ENCODE peak calls at places on chromosomes 2 and 18, in ten cellular contexts. One of them, this sample, is unnamed.

GRCh38 chr18:10365901-10366300 is 88.5 kb upstream of the APCDD1 start:
- DNase-seq in stomach: no peak
- DNase-seq in sigmoid colon: no peak
- DNase-seq in GM12878: no peak
- DNase-seq in suprapubic skin: no peak
- DNase-seq in H1: no peak
- DNase-seq in K562: no peak
- DNase-seq in SK-N-SH: no peak
- DNase-seq in HepG2: no peak
- DNase-seq in upper lobe of left lung: no peak
- DNase-seq in this sample: no peak

GRCh38 chr18:79554321-79554720 is 125.3 kb upstream of the CTDP1 start:
- DNase-seq in SK-N-SH: no peak
- DNase-seq in upper lobe of left lung: no peak
- DNase-seq in H1: no peak
- DNase-seq in stomach: no peak
- DNase-seq in K562: no peak
- DNase-seq in sigmoid colon: no peak
- DNase-seq in HepG2: no peak
- DNase-seq in GM12878: no peak
- DNase-seq in suprapubic skin: peak; percentile 52
- DNase-seq in this sample: no peak

GRCh38 chr2:179893616-179894015 is 32.2 kb upstream of the ZNF385B start:
- DNase-seq in K562: no peak
- DNase-seq in upper lobe of left lung: no peak
- DNase-seq in sigmoid colon: no peak
- DNase-seq in H1: no peak
- DNase-seq in SK-N-SH: no peak
- DNase-seq in HepG2: no peak
- DNase-seq in stomach: no peak
- DNase-seq in suprapubic skin: no peak
- DNase-seq in GM12878: no peak
- DNase-seq in this sample: no peak

GRCh38 chr2:144539170-144539863 is 19.4 kb upstream of the ZEB2 start:
- DNase-seq in K562: no peak
- DNase-seq in GM12878: no peak
- DNase-seq in stomach: no peak
- DNase-seq in H1: no peak
- DNase-seq in sigmoid colon: no peak
- DNase-seq in upper lobe of left lung: no peak
- DNase-seq in suprapubic skin: no peak
- DNase-seq in HepG2: no peak
- DNase-seq in SK-N-SH: no peak
- DNase-seq in this sample: no peak

GRCh38 chr2:235594041-235594440 is 100.2 kb downstream of the AGAP1 start:
- DNase-seq in upper lobe of left lung: no peak
- DNase-seq in K562: peak; percentile 28
- DNase-seq in GM12878: no peak
- DNase-seq in HepG2: peak; percentile 80
- DNase-seq in sigmoid colon: no peak
- DNase-seq in suprapubic skin: no peak
- DNase-seq in SK-N-SH: peak; percentile 61
- DNase-seq in H1: no peak
- DNase-seq in stomach: no peak
- DNase-seq in this sample: no peak

GRCh38 chr2:237791977-237792727 is 6.4 kb upstream of the RBM44 start:
- DNase-seq in HepG2: peak; percentile 77
- DNase-seq in SK-N-SH: no peak
- DNase-seq in suprapubic skin: no peak
- DNase-seq in stomach: no peak
- DNase-seq in K562: peak; percentile 8
- DNase-seq in upper lobe of left lung: no peak
- DNase-seq in sigmoid colon: no peak
- DNase-seq in GM12878: no peak
- DNase-seq in H1: peak; percentile 7
- DNase-seq in this sample: peak; percentile 68

GRCh38 chr2:238255146-238255545 is 15.3 kb upstream of the HES6 start:
- DNase-seq in suprapubic skin: no peak
- DNase-seq in sigmoid colon: no peak
- DNase-seq in HepG2: no peak
- DNase-seq in H1: no peak
- DNase-seq in SK-N-SH: no peak
- DNase-seq in K562: no peak
- DNase-seq in upper lobe of left lung: no peak
- DNase-seq in GM12878: no peak
- DNase-seq in stomach: no peak
- DNase-seq in this sample: no peak

GRCh38 chr18:75261430-75262223 is 51.0 kb downstream of the TSHZ1 start:
- DNase-seq in sigmoid colon: no peak
- DNase-seq in HepG2: no peak
- DNase-seq in SK-N-SH: no peak
- DNase-seq in suprapubic skin: no peak
- DNase-seq in K562: no peak
- DNase-seq in stomach: no peak
- DNase-seq in H1: no peak
- DNase-seq in GM12878: peak; percentile 41
- DNase-seq in upper lobe of left lung: no peak
- DNase-seq in this sample: no peak

GRCh38 chr18:68033466-68033865 is 516.9 kb upstream of the DSEL start:
- DNase-seq in upper lobe of left lung: no peak
- DNase-seq in H1: no peak
- DNase-seq in K562: no peak
- DNase-seq in GM12878: no peak
- DNase-seq in HepG2: no peak
- DNase-seq in SK-N-SH: no peak
- DNase-seq in sigmoid colon: no peak
- DNase-seq in stomach: no peak
- DNase-seq in suprapubic skin: no peak
- DNase-seq in this sample: no peak

GRCh38 chr2:128108166-128108565 is 17.2 kb downstream of the UGGT1 start:
- DNase-seq in H1: no peak
- DNase-seq in SK-N-SH: peak; percentile 42
- DNase-seq in upper lobe of left lung: no peak
- DNase-seq in suprapubic skin: no peak
- DNase-seq in sigmoid colon: no peak
- DNase-seq in stomach: no peak
- DNase-seq in HepG2: no peak
- DNase-seq in K562: no peak
- DNase-seq in GM12878: no peak
- DNase-seq in this sample: no peak

GRCh38 chr2:212387146-212387545 is 151.5 kb downstream of the ERBB4 start:
- DNase-seq in suprapubic skin: no peak
- DNase-seq in stomach: no peak
- DNase-seq in K562: no peak
- DNase-seq in GM12878: no peak
- DNase-seq in H1: no peak
- DNase-seq in upper lobe of left lung: no peak
- DNase-seq in SK-N-SH: no peak
- DNase-seq in HepG2: no peak
- DNase-seq in sigmoid colon: no peak
- DNase-seq in this sample: no peak

GRCh38 chr2:42385225-42385624 is 24.2 kb upstream of the COX7A2L start:
- DNase-seq in upper lobe of left lung: no peak
- DNase-seq in HepG2: peak; percentile 58
- DNase-seq in SK-N-SH: no peak
- DNase-seq in GM12878: no peak
- DNase-seq in sigmoid colon: no peak
- DNase-seq in K562: no peak
- DNase-seq in H1: no peak
- DNase-seq in stomach: no peak
- DNase-seq in suprapubic skin: no peak
- DNase-seq in this sample: no peak

GRCh38 chr2:128322651-128323491 is 4.2 kb upstream of the HS6ST1 start:
- DNase-seq in H1: no peak
- DNase-seq in K562: no peak
- DNase-seq in sigmoid colon: peak; percentile 75
- DNase-seq in upper lobe of left lung: peak; percentile 88
- DNase-seq in GM12878: no peak
- DNase-seq in SK-N-SH: peak; percentile 49
- DNase-seq in HepG2: no peak
- DNase-seq in stomach: peak; percentile 24
- DNase-seq in suprapubic skin: peak; percentile 80
- DNase-seq in this sample: peak; percentile 91

GRCh38 chr18:24400587-24400986 is 3.0 kb upstream of the OSBPL1A start:
- DNase-seq in upper lobe of left lung: no peak
- DNase-seq in SK-N-SH: no peak
- DNase-seq in stomach: no peak
- DNase-seq in K562: no peak
- DNase-seq in suprapubic skin: no peak
- DNase-seq in H1: no peak
- DNase-seq in sigmoid colon: no peak
- DNase-seq in GM12878: no peak
- DNase-seq in HepG2: no peak
- DNase-seq in this sample: no peak

GRCh38 chr2:15119722-15120175 is 441.4 kb downstream of the NBAS start:
- DNase-seq in GM12878: no peak
- DNase-seq in SK-N-SH: no peak
- DNase-seq in suprapubic skin: no peak
- DNase-seq in HepG2: no peak
- DNase-seq in upper lobe of left lung: no peak
- DNase-seq in K562: no peak
- DNase-seq in H1: peak; percentile 29
- DNase-seq in sigmoid colon: no peak
- DNase-seq in stomach: no peak
- DNase-seq in this sample: no peak

GRCh38 chr2:68646303-68646702 is 2.9 kb downstream of the PROKR1 start:
- DNase-seq in upper lobe of left lung: no peak
- DNase-seq in sigmoid colon: no peak
- DNase-seq in H1: no peak
- DNase-seq in K562: no peak
- DNase-seq in suprapubic skin: no peak
- DNase-seq in HepG2: peak; percentile 33
- DNase-seq in SK-N-SH: no peak
- DNase-seq in GM12878: no peak
- DNase-seq in stomach: no peak
- DNase-seq in this sample: no peak

DNA sequence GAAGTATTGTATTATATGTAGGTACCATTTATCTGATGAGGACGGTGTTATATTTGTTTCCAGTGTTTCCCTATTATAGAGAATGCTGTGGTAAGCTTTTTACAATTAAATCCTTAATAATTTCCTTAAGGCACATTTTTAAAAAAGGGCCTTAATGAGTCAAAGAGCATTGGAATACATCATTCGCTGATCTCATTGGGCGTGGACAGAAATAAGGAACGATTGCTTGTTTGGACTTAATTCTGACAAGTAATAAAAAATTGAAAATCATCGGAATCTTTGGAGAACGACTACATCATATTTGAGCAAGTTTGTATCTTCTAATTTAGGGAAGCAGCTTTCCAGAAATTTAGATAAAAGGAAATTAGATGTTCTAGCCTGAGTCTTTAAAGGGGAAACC is 11.2 kb downstream of the AGPS start:
- DNase-seq in upper lobe of left lung: no peak
- DNase-seq in HepG2: no peak
- DNase-seq in GM12878: no peak
- DNase-seq in K562: no peak
- DNase-seq in stomach: no peak
- DNase-seq in SK-N-SH: no peak
- DNase-seq in H1: no peak
- DNase-seq in suprapubic skin: no peak
- DNase-seq in sigmoid colon: no peak
- DNase-seq in this sample: no peak
- TF ChIP-seq EP300 in upper lobe of left lung: no peak
- TF ChIP-seq EP300 in HepG2: no peak
- TF ChIP-seq EP300 in GM12878: no peak
- TF ChIP-seq EP300 in K562: no peak
- TF ChIP-seq EP300 in stomach: no peak
- TF ChIP-seq EP300 in SK-N-SH: no peak
- TF ChIP-seq EP300 in H1: no peak
- TF ChIP-seq EP300 in suprapubic skin: no peak
- TF ChIP-seq EP300 in sigmoid colon: no peak
- TF ChIP-seq EP300 in this sample: no peak

DNA sequence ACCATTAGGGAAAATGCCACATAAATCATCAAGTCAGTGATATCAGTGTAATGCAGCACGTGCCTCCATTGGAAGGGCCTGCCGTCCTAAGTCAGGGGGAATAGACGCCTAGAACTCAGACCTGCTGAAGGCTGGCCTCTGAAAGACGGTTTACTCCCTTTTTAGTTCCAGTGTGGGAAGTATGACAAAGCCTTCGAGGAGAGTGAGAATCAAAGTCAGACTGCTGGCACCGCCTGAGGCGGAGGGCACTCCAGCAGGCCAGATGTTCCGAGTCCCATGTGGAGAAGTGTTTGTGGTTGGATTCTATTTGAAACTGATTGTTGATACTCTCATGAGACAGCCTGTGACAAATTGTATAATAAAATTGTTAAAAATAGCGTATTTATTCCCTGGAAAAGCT is 196.6 kb downstream of the MYO1B start:
- DNase-seq in GM12878: no peak
- DNase-seq in SK-N-SH: peak; percentile 39
- DNase-seq in sigmoid colon: no peak
- DNase-seq in HepG2: no peak
- DNase-seq in H1: no peak
- DNase-seq in upper lobe of left lung: peak; percentile 17
- DNase-seq in stomach: no peak
- DNase-seq in K562: no peak
- DNase-seq in suprapubic skin: no peak
- DNase-seq in this sample: no peak
- TF ChIP-seq POLR2AphosphoS5 in GM12878: no peak
- TF ChIP-seq POLR2AphosphoS5 in SK-N-SH: no peak
- TF ChIP-seq POLR2AphosphoS5 in sigmoid colon: no peak
- TF ChIP-seq POLR2AphosphoS5 in HepG2: no peak
- TF ChIP-seq POLR2AphosphoS5 in H1: no peak
- TF ChIP-seq POLR2AphosphoS5 in upper lobe of left lung: no peak
- TF ChIP-seq POLR2AphosphoS5 in stomach: no peak
- TF ChIP-seq POLR2AphosphoS5 in K562: no peak
- TF ChIP-seq POLR2AphosphoS5 in suprapubic skin: peak; percentile 58
- TF ChIP-seq POLR2AphosphoS5 in this sample: no peak

DNA sequence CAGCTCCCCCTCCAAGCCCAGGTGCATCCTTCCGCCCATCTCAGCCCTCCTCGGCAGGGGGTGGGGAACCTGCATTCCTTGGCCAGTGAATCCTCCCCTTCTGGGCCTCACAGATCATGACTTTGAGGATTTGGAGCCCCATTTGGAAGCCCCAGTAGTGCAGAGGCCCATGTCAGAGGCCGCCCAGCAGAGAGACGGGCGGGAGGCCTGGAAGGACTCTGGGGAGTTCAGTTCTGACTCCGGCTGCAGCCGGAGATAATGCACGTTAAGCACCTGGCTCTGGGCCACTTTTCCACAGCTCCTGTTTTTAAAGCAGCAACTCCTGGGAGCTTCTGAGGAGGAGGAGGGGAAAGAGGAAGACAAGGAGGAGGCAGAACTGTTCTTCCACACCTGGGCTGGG is 14.9 kb downstream of the ATOH8 start:
- DNase-seq in HepG2: no peak
- DNase-seq in K562: no peak
- DNase-seq in stomach: peak; percentile 82
- DNase-seq in suprapubic skin: no peak
- DNase-seq in SK-N-SH: peak; percentile 65
- DNase-seq in sigmoid colon: peak; percentile 95
- DNase-seq in H1: no peak
- DNase-seq in upper lobe of left lung: no peak
- DNase-seq in GM12878: no peak
- DNase-seq in this sample: no peak
- H3K27me3 ChIP-seq in HepG2: no peaks in the 10 kb centered on the region
- H3K27me3 ChIP-seq in K562: peaks cover 90% of the 10 kb centered on the region
- H3K27me3 ChIP-seq in stomach: peaks cover 19% of the 10 kb centered on the region
- H3K27me3 ChIP-seq in suprapubic skin: peaks cover 15% of the 10 kb centered on the region
- H3K27me3 ChIP-seq in SK-N-SH: no peaks in the 10 kb centered on the region
- H3K27me3 ChIP-seq in sigmoid colon: no peaks in the 10 kb centered on the region
- H3K27me3 ChIP-seq in H1: peaks cover 23% of the 10 kb centered on the region
- H3K27me3 ChIP-seq in upper lobe of left lung: no peaks in the 10 kb centered on the region
- H3K27me3 ChIP-seq in GM12878: peaks cover 4% of the 10 kb centered on the region
- H3K27me3 ChIP-seq in this sample: no peaks in the 10 kb centered on the region

GRCh38 chr18:26546875-26547301 is 1.5 kb downstream of the KCTD1 start:
- DNase-seq in H1: no peak
- DNase-seq in sigmoid colon: no peak
- DNase-seq in GM12878: no peak
- DNase-seq in upper lobe of left lung: peak; percentile 72
- DNase-seq in SK-N-SH: peak; percentile 17
- DNase-seq in stomach: no peak
- DNase-seq in HepG2: no peak
- DNase-seq in K562: no peak
- DNase-seq in suprapubic skin: no peak
- DNase-seq in this sample: no peak
- TF ChIP-seq EP300 in H1: no peak
- TF ChIP-seq EP300 in sigmoid colon: no peak
- TF ChIP-seq EP300 in GM12878: no peak
- TF ChIP-seq EP300 in upper lobe of left lung: no peak
- TF ChIP-seq EP300 in SK-N-SH: no peak
- TF ChIP-seq EP300 in stomach: no peak
- TF ChIP-seq EP300 in HepG2: no peak
- TF ChIP-seq EP300 in K562: no peak
- TF ChIP-seq EP300 in suprapubic skin: no peak
- TF ChIP-seq EP300 in this sample: no peak

This sample was measured in esophagus muscularis mucosa.